ENCODE peak calls at places on chromosomes 5 and 9, in five cellular contexts. H, Y, J, G and F are unnamed samples.
A peak's percentile ranks its signal among the peaks of the same experiment; 100 is the strongest.

GRCh38 chr9:121312169-121312568 is 44.2 kb downstream of the GSN start:
- DNase-seq in H (no peak), Y (no peak), J (no peak), G (no peak), F (no peak)

GRCh38 chr9:112422417-112423148 is 42.7 kb downstream of the HSDL2 start:
- DNase-seq in H (no peak), Y (no peak), J (no peak), G (no peak), F (no peak)

GRCh38 chr5:52693279-52693678 is 94.4 kb upstream of the ITGA1 start:
- DNase-seq in H (peak; percentile 53), Y (no peak), J (peak; percentile 45), G (peak; percentile 24), F (peak; percentile 45)

GRCh38 chr5:124996023-124996763 is 249.8 kb upstream of the ZNF608 start:
- DNase-seq in H (peak; percentile 56), Y (peak; percentile 78), J (peak; percentile 47), G (peak; percentile 55), F (no peak)

GRCh38 chr9:130064621-130065020 is 10.9 kb downstream of the GPR107 start:
- DNase-seq in H (no peak), Y (no peak), J (no peak), G (peak; percentile 62), F (no peak)

GRCh38 chr9:19516348-19516747 is 107.5 kb downstream of the ACER2 start:
- DNase-seq in H (no peak), Y (no peak), J (no peak), G (no peak), F (no peak)

GRCh38 chr5:61450880-61451279 is 118.8 kb downstream of the ZSWIM6 start:
- DNase-seq in H (peak; percentile 51), Y (no peak), J (peak; percentile 51), G (no peak), F (no peak)

GRCh38 chr5:142904421-142904820 is 134.2 kb downstream of the ARHGAP26 start:
- DNase-seq in H (no peak), Y (no peak), J (no peak), G (peak; percentile 93), F (no peak)

GRCh38 chr5:159133041-159133741 is 33.5 kb upstream of the EBF1 start:
- DNase-seq in H (peak; percentile 76), Y (peak; percentile 43), J (peak; percentile 67), G (peak; percentile 87), F (no peak)

GRCh38 chr5:159353661-159354252 is 23.5 kb upstream of the IL12B start:
- DNase-seq in H (no peak), Y (no peak), J (peak; percentile 58), G (no peak), F (no peak)

GRCh38 chr5:15983392-15983791 is 196.2 kb downstream of the MARCHF11 start:
- DNase-seq in H (no peak), Y (no peak), J (no peak), G (no peak), F (no peak)

GRCh38 chr5:169801324-169801777 is 164.3 kb downstream of the DOCK2 start:
- DNase-seq in H (peak; percentile 76), Y (no peak), J (peak; percentile 70), G (peak; percentile 84), F (no peak)

GRCh38 chr9:22211588-22212360 is 202.7 kb upstream of the CDKN2B start:
- DNase-seq in H (peak; percentile 95), Y (no peak), J (peak; percentile 93), G (peak; percentile 82), F (no peak)

GRCh38 chr5:151068571-151069197 is 12.2 kb downstream of the TNIP1 start:
- DNase-seq in H (peak; percentile 55), Y (no peak), J (peak; percentile 32), G (no peak), F (no peak)

GRCh38 chr9:102124465-102124864 is 386.0 kb upstream of the GRIN3A start:
- DNase-seq in H (no peak), Y (no peak), J (no peak), G (no peak), F (peak; percentile 60)

GRCh38 chr5:151130922-151131891 is 26.4 kb downstream of the ANXA6 start:
- DNase-seq in H (no peak), Y (no peak), J (peak; percentile 32), G (peak; percentile 77), F (no peak)

GRCh38 chr5:123033157-123033671 is 3.3 kb downstream of the PPIC start:
- DNase-seq in H (no peak), Y (no peak), J (no peak), G (no peak), F (no peak)

GRCh38 chr5:172597755-172598155 is 43.3 kb upstream of the NEURL1B start:
- DNase-seq in H (no peak), Y (no peak), J (no peak), G (no peak), F (no peak)

GRCh38 chr9:131641618-131642495 is 96.5 kb downstream of the PRRT1B start:
- DNase-seq in H (no peak), Y (no peak), J (no peak), G (peak; percentile 90), F (no peak)

GRCh38 chr5:95181650-95182049 is 103.2 kb downstream of the MCTP1 start:
- DNase-seq in H (no peak), Y (no peak), J (no peak), G (no peak), F (no peak)

GRCh38 chr9:34571180-34571800 is 18.2 kb downstream of the CNTFR start:
- DNase-seq in H (no peak), Y (no peak), J (no peak), G (no peak), F (no peak)

GRCh38 chr5:141874262-141874964 is 3.8 kb downstream of the PCDH1 start:
- DNase-seq in H (no peak), Y (no peak), J (no peak), G (peak; percentile 39), F (no peak)

GRCh38 chr5:141873933-141874261 is 4.3 kb downstream of the PCDH1 start:
- DNase-seq in H (no peak), Y (no peak), J (no peak), G (peak; percentile 74), F (no peak)

GRCh38 chr5:141870871-141871270 is 7.3 kb downstream of the PCDH1 start:
- DNase-seq in H (no peak), Y (no peak), J (no peak), G (peak; percentile 41), F (no peak)

GRCh38 chr5:141871870-141872269 is 6.3 kb downstream of the PCDH1 start:
- DNase-seq in H (no peak), Y (no peak), J (no peak), G (no peak), F (no peak)

DNA sequence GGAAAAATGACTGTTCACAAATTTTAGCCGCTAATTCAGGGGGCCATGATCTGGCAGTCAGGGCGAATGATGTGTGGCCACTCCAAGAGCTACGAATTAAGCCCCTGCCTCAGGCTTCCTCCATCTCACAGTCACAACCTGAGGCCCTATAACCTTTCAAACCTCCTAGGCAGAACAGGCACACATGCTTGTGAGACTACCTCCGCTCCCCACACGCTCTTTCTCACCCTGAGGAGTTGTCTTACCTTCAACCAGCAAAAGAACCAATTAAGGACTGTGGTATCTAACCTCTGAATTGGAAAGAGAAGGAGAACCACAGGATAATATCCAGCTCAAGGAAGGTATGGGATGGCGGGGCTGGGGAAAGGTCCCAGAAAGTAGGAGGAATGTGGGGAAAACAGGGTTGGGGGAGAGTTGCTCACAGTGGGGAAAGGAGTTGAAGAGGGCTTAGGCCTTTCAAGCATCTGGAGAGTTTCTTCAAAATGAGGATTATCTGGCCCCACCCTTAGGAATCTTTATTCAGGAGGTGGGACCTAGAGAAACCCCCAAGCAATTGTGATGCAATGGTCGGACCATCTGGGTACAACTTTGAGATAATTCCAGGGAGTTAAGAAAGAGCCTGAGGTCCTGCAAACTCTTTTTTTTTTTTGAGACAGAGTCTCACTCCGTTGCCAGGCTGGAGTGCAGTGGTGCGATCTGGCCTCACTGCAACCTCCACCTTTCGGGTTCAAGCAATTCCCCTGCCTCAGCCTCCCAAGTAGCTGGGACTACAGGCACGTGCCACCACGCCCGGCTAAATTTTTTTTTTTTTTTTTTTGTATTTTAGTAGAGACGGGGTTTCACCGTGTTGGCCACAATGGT is 5.5 kb downstream of the PCDH1 start:
- DNase-seq in H (no peak), Y (no peak), J (no peak), G (peak; percentile 64), F (peak; percentile 63)
- H3K18ac ChIP-seq in H (no peak overlapping the region), Y (peak overlapping the region; percentile 8), J (no peak overlapping the region), G (no peak overlapping the region), F (peak overlapping the region; percentile 16)

GRCh38 chr9:113537227-113537810 is 73.8 kb downstream of the RGS3 start:
- DNase-seq in H (no peak), Y (no peak), J (no peak), G (no peak), F (no peak)

GRCh38 chr9:113538131-113538530 is 74.6 kb downstream of the RGS3 start:
- DNase-seq in H (no peak), Y (no peak), J (no peak), G (no peak), F (no peak)

GRCh38 chr9:113535756-113536155 is 72.2 kb downstream of the RGS3 start:
- DNase-seq in H (no peak), Y (no peak), J (no peak), G (no peak), F (no peak)

GRCh38 chr9:113536166-113536482 is 72.6 kb downstream of the RGS3 start:
- DNase-seq in H (no peak), Y (no peak), J (no peak), G (no peak), F (no peak)

DNA sequence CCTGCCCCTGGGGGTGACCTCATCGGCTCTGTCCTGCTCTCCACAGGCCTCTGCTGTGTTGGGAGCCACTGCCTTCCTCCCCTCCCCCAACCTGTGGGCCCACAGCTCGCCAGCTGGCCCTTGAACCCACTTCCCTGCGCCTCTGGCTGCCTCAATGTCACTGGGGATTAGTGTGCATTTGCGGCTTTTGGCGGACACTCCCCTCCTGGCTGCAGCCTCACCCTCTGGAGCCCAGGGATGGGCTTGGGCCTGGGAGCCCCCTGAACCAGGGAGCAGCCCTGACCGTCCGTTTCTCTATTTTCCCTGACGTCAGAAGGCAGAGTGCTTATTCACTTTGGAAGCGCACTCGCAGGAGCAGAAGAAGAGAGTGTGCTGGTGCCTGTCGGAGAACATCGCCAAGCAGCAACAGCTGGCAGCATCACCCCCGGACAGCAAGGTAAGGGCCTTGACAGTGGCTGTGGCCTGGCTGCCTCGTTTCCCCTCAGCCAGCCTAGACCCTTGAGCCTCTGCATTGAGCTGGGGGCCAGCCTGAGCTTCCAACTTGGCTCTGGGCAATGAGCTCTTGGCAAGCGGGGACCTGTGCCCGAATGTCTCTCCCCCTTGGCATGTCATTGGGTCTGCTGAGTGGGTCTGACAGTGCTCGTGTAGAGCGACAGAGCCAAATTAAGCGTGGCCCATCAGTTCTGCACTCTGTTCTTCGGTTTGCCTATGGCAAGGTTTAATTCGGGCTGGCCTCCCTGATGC is 73.1 kb downstream of the RGS3 start:
- DNase-seq in H (peak; percentile 52), Y (peak; percentile 20), J (no peak), G (no peak), F (peak; percentile 47)
- H3K14ac ChIP-seq in H (no peak overlapping the region), Y (peak overlapping the region; percentile 60), J (no peak overlapping the region), G (peak overlapping the region; percentile 62), F (no peak overlapping the region)

DNA sequence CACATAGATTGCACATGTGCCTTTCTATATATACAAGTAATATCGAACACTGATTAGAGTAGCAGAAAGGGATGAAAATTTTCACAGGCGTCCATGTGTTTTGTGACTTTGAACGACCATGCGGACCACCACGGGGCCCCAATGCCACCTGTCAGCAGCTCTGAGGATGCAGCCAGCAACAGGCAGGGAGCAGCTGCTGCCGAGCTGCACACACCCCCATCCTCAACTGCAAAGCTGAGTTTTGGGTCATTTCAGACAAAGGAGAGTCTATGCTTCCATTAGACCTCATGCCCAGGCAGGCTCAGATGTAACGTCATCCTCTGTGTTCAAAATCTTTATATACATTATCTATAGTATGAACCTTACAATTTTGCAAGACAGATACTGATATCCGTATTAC is 503.8 kb downstream of the IRX1 start:
- DNase-seq in H (no peak), Y (no peak), J (no peak), G (no peak), F (no peak)
- H3K9me3 ChIP-seq in H (no peaks in the 10 kb centered on the region), Y (no peaks in the 10 kb centered on the region), J (peaks cover 26% of the 10 kb centered on the region), G (peaks cover 3% of the 10 kb centered on the region), F (no peaks in the 10 kb centered on the region)

GRCh38 chr9:2768330-2768729 is 51.0 kb downstream of the KCNV2 start:
- DNase-seq in H (no peak), Y (no peak), J (no peak), G (no peak), F (no peak)
- H3K18ac ChIP-seq in H (no peak overlapping the region), Y (no peak overlapping the region), J (peak overlapping the region; percentile 60), G (no peak overlapping the region), F (no peak overlapping the region)